ENCODE peak calls at places on chromosomes 5 and 9, in eight cellular contexts. J is GM13977, R is ELR, H is NCI-H1105 treated with DMSO at 0.1 percent for 48 hours, P is GM12891, C is activated T-cell treated with anti-CD3 and anti-CD28 coated beads for 24 hours, Z is T1000, V is heart right ventricle. W is an unnamed sample.
A peak's percentile ranks its signal among the peaks of the same experiment; 100 is the strongest.

GRCh38 chr9:136088939-136089696 is 6.0 kb downstream of the NACC2 start:
- DNase-seq in J (no peak), R (no peak), H (no peak), P (no peak), C (no peak), Z (no peak), V (no peak), W (peak; percentile 54)

GRCh38 chr5:149264432-149265069 is 7.1 kb upstream of the AFAP1L1 start:
- DNase-seq in J (peak; percentile 38), R (peak; percentile 20), H (peak; percentile 36), P (no peak), C (no peak), Z (no peak), V (no peak), W (no peak)

GRCh38 chr5:88290801-88291200 is 22.2 kb upstream of the TMEM161B start:
- DNase-seq in J (no peak), R (peak; percentile 34), H (no peak), P (no peak), C (no peak), Z (no peak), V (no peak), W (no peak)

GRCh38 chr5:134438641-134439621 is 27.2 kb upstream of the CDKN2AIPNL start:
- DNase-seq in J (no peak), R (peak; percentile 86), H (peak; percentile 71), P (no peak), C (no peak), Z (peak; percentile 57), V (peak; percentile 80), W (no peak)

GRCh38 chr9:95132406-95133350 is 184.8 kb downstream of the FANCC start:
- DNase-seq in J (no peak), R (no peak), H (no peak), P (no peak), C (no peak), Z (no peak), V (no peak), W (no peak)

GRCh38 chr5:39755986-39756385 is 331.2 kb upstream of the DAB2 start:
- DNase-seq in J (no peak), R (peak; percentile 98), H (no peak), P (no peak), C (no peak), Z (peak; percentile 40), V (peak; percentile 22), W (no peak)

GRCh38 chr9:19768798-19769197 is 20.0 kb downstream of the SLC24A2 start:
- DNase-seq in J (no peak), R (no peak), H (no peak), P (no peak), C (no peak), Z (no peak), V (no peak), W (no peak)

GRCh38 chr5:175687231-175687701 is 29.4 kb downstream of the HRH2 start:
- DNase-seq in J (no peak), R (no peak), H (no peak), P (no peak), C (no peak), Z (no peak), V (peak; percentile 86), W (peak; percentile 46)

GRCh38 chr5:138032028-138032571 is 779 bp downstream of the FAM13B start:
- DNase-seq in J (peak; percentile 72), R (peak; percentile 73), H (no peak), P (peak; percentile 43), C (no peak), Z (peak; percentile 45), V (peak; percentile 69), W (peak; percentile 71)

GRCh38 chr5:122661496-122662180 is 113.2 kb upstream of the SNX2 start:
- DNase-seq in J (no peak), R (no peak), H (no peak), P (no peak), C (no peak), Z (no peak), V (no peak), W (no peak)

GRCh38 chr5:136137497-136138220 is 5.0 kb downstream of the SMAD5 start:
- DNase-seq in J (no peak), R (peak; percentile 10), H (peak; percentile 5), P (no peak), C (no peak), Z (no peak), V (no peak), W (no peak)

GRCh38 chr5:40622463-40623252 is 57.1 kb upstream of the PTGER4 start:
- DNase-seq in J (no peak), R (no peak), H (no peak), P (no peak), C (no peak), Z (no peak), V (no peak), W (no peak)

GRCh38 chr5:142475102-142475501 is 150.3 kb upstream of the SPRY4 start:
- DNase-seq in J (no peak), R (peak; percentile 49), H (no peak), P (no peak), C (no peak), Z (no peak), V (no peak), W (no peak)

GRCh38 chr9:3455088-3455487 is 70.7 kb downstream of the RFX3 start:
- DNase-seq in J (no peak), R (no peak), H (no peak), P (no peak), C (no peak), Z (no peak), V (no peak), W (no peak)

GRCh38 chr5:36878421-36879088 is 2.0 kb downstream of the NIPBL start:
- DNase-seq in J (no peak), R (peak; percentile 68), H (peak; percentile 17), P (no peak), C (no peak), Z (peak; percentile 13), V (peak; percentile 30), W (no peak)

GRCh38 chr9:34575775-34576592 is 13.5 kb downstream of the CNTFR start:
- DNase-seq in J (no peak), R (no peak), H (no peak), P (no peak), C (no peak), Z (no peak), V (no peak), W (no peak)

GRCh38 chr9:95157491-95158151 is 159.9 kb downstream of the FANCC start:
- DNase-seq in J (peak; percentile 58), R (peak; percentile 25), H (peak; percentile 83), P (no peak), C (no peak), Z (no peak), V (peak; percentile 74), W (no peak)

GRCh38 chr5:144469106-144469505 is 298.4 kb downstream of the KCTD16 start:
- DNase-seq in J (no peak), R (peak; percentile 75), H (no peak), P (no peak), C (no peak), Z (no peak), V (no peak), W (no peak)

GRCh38 chr5:93717162-93717561 is 24.2 kb downstream of the POU5F2 start:
- DNase-seq in J (no peak), R (no peak), H (peak; percentile 27), P (no peak), C (no peak), Z (no peak), V (no peak), W (no peak)

GRCh38 chr5:122287101-122287500 is 24.9 kb upstream of the SNCAIP start:
- DNase-seq in J (no peak), R (no peak), H (no peak), P (no peak), C (no peak), Z (no peak), V (no peak), W (no peak)

GRCh38 chr9:107542401-107542800 is 52.8 kb upstream of the KLF4 start:
- DNase-seq in J (no peak), R (no peak), H (no peak), P (no peak), C (no peak), Z (no peak), V (no peak), W (no peak)

GRCh38 chr5:172283862-172284274 is 304 bp upstream of the UBTD2 start:
- DNase-seq in J (peak; percentile 98), R (peak; percentile 83), H (peak; percentile 46), P (peak; percentile 92), C (peak; percentile 66), Z (peak; percentile 86), V (peak; percentile 89), W (peak; percentile 56)

GRCh38 chr5:157165668-157166067 is 396 bp downstream of the GARIN3 start:
- DNase-seq in J (no peak), R (no peak), H (no peak), P (no peak), C (no peak), Z (no peak), V (no peak), W (no peak)

GRCh38 chr9:114030364-114030763 is 47.7 kb downstream of the AMBP start:
- DNase-seq in J (no peak), R (no peak), H (no peak), P (no peak), C (no peak), Z (no peak), V (no peak), W (no peak)

GRCh38 chr9:125360621-125361020 is 99.0 kb downstream of the GAPVD1 start:
- DNase-seq in J (no peak), R (no peak), H (no peak), P (no peak), C (no peak), Z (no peak), V (no peak), W (no peak)

GRCh38 chr5:107979900-107980299 is 309.2 kb upstream of the EFNA5 start:
- DNase-seq in J (no peak), R (no peak), H (no peak), P (no peak), C (no peak), Z (no peak), V (no peak), W (no peak)

GRCh38 chr9:122991370-122991830 is 42.1 kb upstream of the GPR21 start:
- DNase-seq in J (peak; percentile 36), R (peak; percentile 96), H (peak; percentile 14), P (peak; percentile 12), C (peak; percentile 24), Z (peak; percentile 31), V (peak; percentile 28), W (no peak)

GRCh38 chr5:172529896-172530295 is 75.6 kb upstream of the SH3PXD2B start:
- DNase-seq in J (no peak), R (no peak), H (no peak), P (no peak), C (no peak), Z (no peak), V (no peak), W (no peak)

GRCh38 chr5:76351577-76351976 is 51.5 kb upstream of the IQGAP2 start:
- DNase-seq in J (peak; percentile 78), R (no peak), H (no peak), P (peak; percentile 43), C (no peak), Z (no peak), V (no peak), W (no peak)

GRCh38 chr5:139743804-139744203 is 51.8 kb upstream of the PSD2 start:
- DNase-seq in J (no peak), R (no peak), H (no peak), P (no peak), C (no peak), Z (no peak), V (no peak), W (no peak)

GRCh38 chr5:31664566-31664965 is 25.6 kb downstream of the PDZD2 start:
- DNase-seq in J (peak; percentile 35), R (peak; percentile 54), H (no peak), P (peak; percentile 18), C (no peak), Z (no peak), V (no peak), W (no peak)

GRCh38 chr5:102764381-102765005 is 9.4 kb downstream of the PAM start:
- DNase-seq in J (no peak), R (no peak), H (no peak), P (no peak), C (no peak), Z (no peak), V (no peak), W (no peak)

GRCh38 chr5:159887050-159887449 is 29.2 kb upstream of the ADRA1B start:
- DNase-seq in J (no peak), R (no peak), H (peak; percentile 87), P (no peak), C (no peak), Z (no peak), V (no peak), W (no peak)

GRCh38 chr5:147485046-147485445 is 24.8 kb downstream of the DPYSL3 start:
- DNase-seq in J (no peak), R (no peak), H (no peak), P (no peak), C (no peak), Z (no peak), V (no peak), W (no peak)